ENCODE peak calls at places on chromosome 12, in six cellular contexts. H, P, Q, Y, D and S are unnamed samples. For H3K4me1, the result is how much of the 10 kb centered on the place peaks cover.

GRCh38 chr12:130461868-130462557 is 124.3 kb downstream of the PIWIL1 start:
- DNase-seq in H (no peak), P (no peak), Q (no peak), Y (no peak), D (no peak), S (no peak)

GRCh38 chr12:97805086-97805485 is 342.5 kb downstream of the RMST start:
- DNase-seq in H (no peak), P (no peak), Q (no peak), Y (no peak), D (no peak), S (no peak)

GRCh38 chr12:16581416-16581815 is 24.5 kb downstream of the LMO3 start:
- DNase-seq in H (no peak), P (no peak), Q (no peak), Y (no peak), D (peak), S (no peak)

GRCh38 chr12:15534322-15534721 is 212.0 kb downstream of the PTPRO start:
- DNase-seq in H (no peak), P (no peak), Q (no peak), Y (no peak), D (no peak), S (no peak)

GRCh38 chr12:54390668-54391551 is 6.4 kb upstream of the ZNF385A start:
- DNase-seq in H (peak), P (no peak), Q (no peak), Y (no peak), D (no peak), S (peak)

GRCh38 chr12:225012-225411 is 11.1 kb upstream of the SLC6A12 start:
- DNase-seq in H (no peak), P (no peak), Q (no peak), Y (no peak), D (no peak), S (peak)

GRCh38 chr12:3698218-3698974 is 54.5 kb downstream of the CRACR2A start:
- DNase-seq in H (no peak), P (no peak), Q (no peak), Y (no peak), D (no peak), S (peak)

GRCh38 chr12:113485330-113485729 is 13.7 kb upstream of the LHX5 start:
- DNase-seq in H (no peak), P (no peak), Q (no peak), Y (no peak), D (no peak), S (no peak)

GRCh38 chr12:54229624-54230212 is 40.9 kb upstream of the SMUG1 start:
- DNase-seq in H (peak), P (peak), Q (peak), Y (peak), D (no peak), S (no peak)

GRCh38 chr12:95908573-95908972 is 33.8 kb downstream of the CCDC38 start:
- DNase-seq in H (no peak), P (no peak), Q (no peak), Y (no peak), D (no peak), S (no peak)

GRCh38 chr12:111624540-111624939 is 25.4 kb upstream of the ATXN2 start:
- DNase-seq in H (no peak), P (no peak), Q (no peak), Y (no peak), D (no peak), S (no peak)

GRCh38 chr12:129052373-129052772 is 199.1 kb downstream of the GLT1D1 start:
- DNase-seq in H (peak), P (no peak), Q (no peak), Y (no peak), D (no peak), S (no peak)

GRCh38 chr12:53063708-53064612 is 14.1 kb downstream of the TNS2 start:
- DNase-seq in H (no peak), P (peak), Q (peak), Y (no peak), D (no peak), S (peak)

GRCh38 chr12:28222081-28222700 is 31.9 kb downstream of the CCDC91 start:
- DNase-seq in H (no peak), P (no peak), Q (no peak), Y (no peak), D (no peak), S (no peak)

GRCh38 chr12:113940357-113940756 is 25.8 kb downstream of the RBM19 start:
- DNase-seq in H (no peak), P (no peak), Q (no peak), Y (no peak), D (no peak), S (peak)

GRCh38 chr12:82028772-82029171 is 269.6 kb upstream of the PPFIA2 start:
- DNase-seq in H (no peak), P (no peak), Q (no peak), Y (no peak), D (no peak), S (no peak)

GRCh38 chr12:6949063-6949594 is 2.0 kb upstream of the PTPN6 start:
- DNase-seq in H (no peak), P (no peak), Q (no peak), Y (no peak), D (no peak), S (no peak)

GRCh38 chr12:48351022-48351708 is 446 bp upstream of the ZNF641 start:
- DNase-seq in H (peak), P (peak), Q (peak), Y (peak), D (peak), S (peak)

GRCh38 chr12:2797721-2798418 is 3.1 kb downstream of the FKBP4 start:
- DNase-seq in H (peak), P (no peak), Q (peak), Y (no peak), D (no peak), S (peak)

GRCh38 chr12:64466178-64466577 is 14.3 kb downstream of the TBK1 start:
- DNase-seq in H (no peak), P (no peak), Q (no peak), Y (no peak), D (no peak), S (no peak)

GRCh38 chr12:92721130-92721529 is 18.3 kb downstream of the PLEKHG7 start:
- DNase-seq in H (no peak), P (no peak), Q (no peak), Y (no peak), D (no peak), S (no peak)

GRCh38 chr12:15962760-15963159 is 51.6 kb downstream of the DERA start:
- DNase-seq in H (no peak), P (no peak), Q (no peak), Y (no peak), D (no peak), S (no peak)

GRCh38 chr12:112308652-112309051 is 73.6 kb downstream of the HECTD4 start:
- DNase-seq in H (no peak), P (no peak), Q (no peak), Y (no peak), D (no peak), S (no peak)

GRCh38 chr12:72368719-72369505 is 96.7 kb downstream of the TRHDE start:
- DNase-seq in H (no peak), P (no peak), Q (no peak), Y (no peak), D (peak), S (no peak)

GRCh38 chr12:17577405-17577804 is 512.6 kb downstream of the RERGL start:
- DNase-seq in H (no peak), P (no peak), Q (no peak), Y (no peak), D (no peak), S (no peak)

GRCh38 chr12:51527872-51528271 is 63.2 kb upstream of the SCN8A start:
- DNase-seq in H (no peak), P (no peak), Q (no peak), Y (no peak), D (no peak), S (no peak)

GRCh38 chr12:49133014-49133413 is 1.8 kb upstream of the TUBA1B start:
- DNase-seq in H (no peak), P (no peak), Q (no peak), Y (no peak), D (no peak), S (no peak)

GRCh38 chr12:10130042-10130441 is at the start of gene CLEC7A:
- DNase-seq in H (no peak), P (no peak), Q (no peak), Y (no peak), D (no peak), S (no peak)

GRCh38 chr12:42617622-42618021 is 28.1 kb upstream of the PRICKLE1 start:
- DNase-seq in H (no peak), P (no peak), Q (no peak), Y (peak), D (no peak), S (no peak)

GRCh38 chr12:76277480-76277879 is 70.7 kb downstream of the BBS10 start:
- DNase-seq in H (no peak), P (no peak), Q (no peak), Y (no peak), D (no peak), S (no peak)

GRCh38 chr12:88623777-88624548 is 43.7 kb upstream of the KITLG start:
- DNase-seq in H (no peak), P (no peak), Q (no peak), Y (no peak), D (no peak), S (no peak)

GRCh38 chr12:54596526-54596946 is 8.1 kb upstream of the PPP1R1A start:
- DNase-seq in H (peak), P (peak), Q (no peak), Y (peak), D (peak), S (peak)

GRCh38 chr12:10722502-10722904 is 620 bp downstream of the YBX3 start:
- DNase-seq in H (peak), P (peak), Q (peak), Y (no peak), D (peak), S (peak)

GRCh38 chr12:80472912-80473500 is 29.0 kb downstream of the PTPRQ start:
- DNase-seq in H (no peak), P (no peak), Q (no peak), Y (peak), D (peak), S (no peak)

GRCh38 chr12:110585231-110585799 is 2.2 kb upstream of the PPTC7 start:
- DNase-seq in H (peak), P (no peak), Q (no peak), Y (no peak), D (no peak), S (no peak)

GRCh38 chr12:84912191-84913142 is at the start of gene SLC6A15:
- DNase-seq in H (peak), P (no peak), Q (no peak), Y (no peak), D (no peak), S (peak)

GRCh38 chr12:84911331-84912190 is 1.0 kb downstream of the SLC6A15 start:
- DNase-seq in H (peak), P (no peak), Q (no peak), Y (no peak), D (no peak), S (peak)

GRCh38 chr12:84913151-84913550 is 552 bp upstream of the SLC6A15 start:
- DNase-seq in H (peak), P (no peak), Q (no peak), Y (no peak), D (no peak), S (peak)

GRCh38 chr12:84910549-84911241 is 1.9 kb downstream of the SLC6A15 start:
- DNase-seq in H (no peak), P (no peak), Q (no peak), Y (no peak), D (no peak), S (peak)
- H3K4me3 ChIP-seq in H (no peak), P (peak), Q (peak), Y (no peak), D (no peak), S (peak)

DNA sequence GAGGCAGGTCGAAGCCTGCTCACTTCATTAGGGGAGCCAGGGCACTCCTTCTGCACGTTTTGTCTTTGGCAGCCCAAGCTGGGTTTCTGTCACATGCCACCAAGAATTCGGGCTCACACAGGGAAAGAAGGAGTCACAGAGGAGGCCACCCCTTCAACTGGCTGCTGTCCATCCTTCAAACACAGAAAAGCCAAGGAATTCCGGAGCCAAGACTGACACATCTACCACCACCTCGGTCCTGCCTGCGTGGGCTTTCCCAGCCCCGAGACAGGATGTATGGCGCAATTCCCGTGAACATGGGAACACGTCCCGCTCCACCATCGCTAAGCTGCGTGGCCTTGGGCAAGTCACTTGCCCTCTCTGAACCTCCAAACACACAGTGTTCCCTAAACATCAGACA is 70.4 kb downstream of the NCOR2 start:
- DNase-seq in H (no peak), P (peak), Q (peak), Y (no peak), D (no peak), S (no peak)
- H3K4me1 ChIP-seq in H (under half), P (half or more), Q (half or more), Y (under half), D (under half), S (half or more)

GRCh38 chr12:22050078-22050477 is 4.1 kb downstream of the CMAS start:
- DNase-seq in H (no peak), P (no peak), Q (no peak), Y (no peak), D (no peak), S (no peak)

GRCh38 chr12:22046968-22047390 is 961 bp downstream of the CMAS start:
- DNase-seq in H (no peak), P (no peak), Q (no peak), Y (no peak), D (no peak), S (no peak)

GRCh38 chr12:22046090-22046967 is at the start of gene CMAS:
- DNase-seq in H (peak), P (peak), Q (peak), Y (peak), D (peak), S (peak)

GRCh38 chr12:22047495-22047894 is 1.5 kb downstream of the CMAS start:
- DNase-seq in H (no peak), P (no peak), Q (no peak), Y (no peak), D (no peak), S (no peak)

GRCh38 chr12:22048351-22049041 is 2.5 kb downstream of the CMAS start:
- DNase-seq in H (no peak), P (no peak), Q (no peak), Y (no peak), D (no peak), S (no peak)
- H3K4me3 ChIP-seq in H (no peak), P (no peak), Q (no peak), Y (no peak), D (no peak), S (no peak)

DNA sequence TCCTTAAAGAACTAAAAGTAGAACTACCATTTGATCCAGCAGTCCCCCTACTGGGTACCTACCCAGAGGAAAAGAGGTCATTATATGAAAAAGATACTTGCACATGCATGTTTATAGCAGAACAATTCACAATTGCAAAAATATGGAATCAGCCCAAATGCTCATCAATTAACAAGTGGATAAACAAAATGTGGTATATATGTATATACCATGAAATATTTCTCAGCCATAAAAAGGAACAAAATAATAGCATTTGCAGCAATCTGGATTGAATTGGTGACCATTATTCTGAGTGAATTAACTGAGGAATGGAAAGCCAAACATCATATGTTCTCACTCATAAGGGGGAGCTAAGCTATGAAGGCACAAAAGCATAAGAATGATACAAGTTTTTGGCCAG is 64.7 kb upstream of the KRAS start:
- DNase-seq in H (no peak), P (no peak), Q (no peak), Y (no peak), D (no peak), S (no peak)
- H3K4me1 ChIP-seq in H (under half), P (under half), Q (under half), Y (under half), D (under half), S (under half)

GRCh38 chr12:57836442-57837375 is 9.8 kb downstream of the CTDSP2 start:
- DNase-seq in H (peak), P (peak), Q (peak), Y (no peak), D (no peak), S (peak)
- H3K4me3 ChIP-seq in H (no peak), P (peak), Q (peak), Y (no peak), D (no peak), S (no peak)

DNA sequence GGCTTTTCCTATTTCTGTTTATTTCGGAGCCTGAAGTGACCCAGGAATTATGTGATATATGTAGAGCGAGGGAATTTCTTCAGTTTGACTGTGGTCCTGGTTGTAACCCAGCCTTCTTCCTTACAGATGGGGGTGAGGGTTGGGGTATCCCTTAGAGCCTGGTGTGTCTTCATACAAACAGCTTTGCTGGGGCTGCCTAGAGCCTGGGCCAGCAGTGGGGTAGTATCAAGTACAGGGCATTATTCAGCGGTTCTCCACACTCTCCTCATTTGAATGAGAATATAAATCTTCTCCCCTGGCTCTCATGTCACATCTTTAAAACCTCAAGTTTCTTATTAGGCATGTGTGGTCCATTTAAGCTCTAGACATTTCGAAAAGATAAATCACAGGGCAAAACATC is 93.9 kb downstream of the ETV6 start:
- DNase-seq in H (no peak), P (no peak), Q (no peak), Y (no peak), D (no peak), S (no peak)
- H3K4me1 ChIP-seq in H (under half), P (under half), Q (under half), Y (under half), D (under half), S (under half)

GRCh38 chr12:116862167-116862566 is 19.1 kb downstream of the HRK start:
- DNase-seq in H (no peak), P (no peak), Q (no peak), Y (no peak), D (no peak), S (no peak)

GRCh38 chr12:116860281-116860680 is 21.0 kb downstream of the HRK start:
- DNase-seq in H (no peak), P (no peak), Q (no peak), Y (no peak), D (no peak), S (peak)

GRCh38 chr12:116864371-116865160 is 16.7 kb downstream of the HRK start:
- DNase-seq in H (no peak), P (no peak), Q (no peak), Y (no peak), D (peak), S (peak)

GRCh38 chr12:116863275-116863767 is 17.9 kb downstream of the HRK start:
- DNase-seq in H (no peak), P (no peak), Q (no peak), Y (peak), D (peak), S (peak)

DNA sequence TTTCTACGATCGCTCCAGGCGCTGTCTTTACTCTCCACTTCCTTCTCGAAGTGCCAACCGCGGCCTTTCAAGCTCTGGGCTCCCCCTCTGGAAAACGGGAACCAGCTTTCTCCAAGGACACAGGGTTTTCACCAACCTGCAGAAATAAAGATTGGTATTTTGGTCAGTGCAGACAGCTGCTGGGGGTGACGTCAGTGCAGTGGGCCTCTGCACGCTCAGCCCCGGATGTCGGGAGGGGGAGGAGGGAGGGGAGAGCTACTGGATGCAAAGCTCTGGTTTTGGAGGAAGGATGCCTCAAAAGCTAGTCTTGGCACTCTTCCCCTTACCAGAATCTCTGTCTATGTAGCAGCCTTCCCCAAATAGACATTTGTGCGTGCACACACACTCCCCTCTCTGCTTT is 19.9 kb downstream of the HRK start:
- DNase-seq in H (no peak), P (no peak), Q (peak), Y (no peak), D (no peak), S (peak)
- H3K4me3 ChIP-seq in H (no peak), P (no peak), Q (no peak), Y (no peak), D (no peak), S (no peak)

DNA sequence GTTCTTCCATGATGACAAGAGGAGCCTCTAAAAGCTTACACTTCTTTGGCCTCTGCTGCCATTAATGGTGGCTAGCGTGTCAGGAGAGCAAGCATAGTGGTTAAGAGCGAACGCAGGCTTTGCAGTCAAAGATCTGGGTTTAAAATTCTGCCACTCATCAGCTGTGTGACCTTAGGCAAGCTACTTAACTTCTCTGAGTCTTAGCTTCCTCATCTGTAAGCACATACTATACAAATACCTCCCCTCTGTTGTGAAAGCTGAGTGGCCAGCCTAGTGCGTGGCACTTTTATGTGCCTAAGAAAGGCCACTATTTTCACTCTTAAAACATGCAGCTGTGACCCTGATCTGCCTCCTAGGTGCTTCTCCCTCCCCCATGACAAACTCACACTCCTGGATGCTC is 11.6 kb downstream of the APPL2 start:
- DNase-seq in H (no peak), P (no peak), Q (no peak), Y (no peak), D (no peak), S (no peak)
- H3K4me1 ChIP-seq in H (under half), P (half or more), Q (half or more), Y (under half), D (under half), S (half or more)